ENCODE peak calls at places on chromosomes 7 and 10, in seven cellular contexts. Y, D, N, O, C, G and M are unnamed samples.

GRCh38 chr7:91875851-91876250 is 4.7 kb downstream of the MTERF1 start:
- DNase-seq in C (no peak), N (no peak), O (no peak), D (no peak), Y (no peak), G (no peak), M (no peak)

GRCh38 chr7:104150470-104150869 is 57.3 kb downstream of the ORC5 start:
- DNase-seq in Y (no peak), C (no peak), D (no peak), G (no peak), O (no peak), N (no peak), M (no peak)

GRCh38 chr10:89846276-89846630 is 144.9 kb downstream of the KIF20B start:
- DNase-seq in D (no peak), O (no peak), G (no peak), N (no peak), C (no peak), Y (no peak), M (no peak)

GRCh38 chr7:70634071-70634470 is 497.9 kb upstream of the GALNT17 start:
- DNase-seq in G (no peak), O (no peak), N (no peak), Y (no peak), C (no peak), D (no peak), M (no peak)

GRCh38 chr7:77837966-77838365 is 39.4 kb downstream of the PHTF2 start:
- DNase-seq in G (no peak), D (no peak), N (no peak), Y (no peak), C (no peak), O (no peak), M (peak)

GRCh38 chr10:132429281-132430230 is 32.6 kb downstream of the PWWP2B start:
- DNase-seq in N (no peak), G (no peak), O (no peak), Y (no peak), D (no peak), C (no peak), M (peak)

GRCh38 chr7:55486172-55486550 is 86.1 kb downstream of the VOPP1 start:
- DNase-seq in O (no peak), G (no peak), C (no peak), Y (no peak), N (no peak), D (no peak), M (no peak)

GRCh38 chr10:117461766-117462423 is 80.7 kb upstream of the EMX2 start:
- DNase-seq in G (peak), C (peak), O (peak), N (peak), D (no peak), Y (no peak), M (no peak)

GRCh38 chr7:17661982-17662585 is 278.2 kb downstream of the SNX13 start:
- DNase-seq in Y (no peak), D (no peak), C (no peak), N (no peak), O (no peak), G (no peak), M (no peak)

GRCh38 chr10:100683004-100683403 is 62.4 kb upstream of the PAX2 start:
- DNase-seq in Y (no peak), G (no peak), D (no peak), N (no peak), O (no peak), C (no peak), M (no peak)

GRCh38 chr7:157662110-157662791 is 325.4 kb downstream of the DNAJB6 start:
- DNase-seq in G (no peak), D (no peak), Y (no peak), O (no peak), C (no peak), N (peak), M (no peak)

GRCh38 chr7:1028044-1028770 is 16.1 kb upstream of the GPR146 start:
- DNase-seq in N (peak), C (peak), G (peak), O (peak), Y (peak), D (peak), M (peak)

GRCh38 chr7:31957090-31957720 is 113.0 kb downstream of the PDE1C start:
- DNase-seq in D (no peak), C (no peak), O (no peak), Y (no peak), N (no peak), G (no peak), M (peak)

GRCh38 chr10:59124187-59124586 is 52.3 kb upstream of the PHYHIPL start:
- DNase-seq in Y (no peak), C (no peak), O (no peak), N (no peak), D (no peak), G (no peak), M (no peak)

GRCh38 chr10:12887780-12888179 is 113.7 kb downstream of the CCDC3 start:
- DNase-seq in Y (no peak), D (no peak), O (no peak), N (no peak), G (no peak), C (no peak), M (no peak)

GRCh38 chr7:77674878-77675277 is 21.4 kb upstream of the RSBN1L start:
- DNase-seq in N (no peak), C (no peak), G (peak), O (no peak), Y (no peak), D (no peak), M (peak)

GRCh38 chr7:122544463-122544862 is 154.5 kb downstream of the RNF133 start:
- DNase-seq in Y (no peak), C (no peak), G (no peak), D (no peak), N (no peak), O (no peak), M (no peak)

GRCh38 chr10:53025172-53025651 is 252.6 kb upstream of the MBL2 start:
- DNase-seq in D (no peak), C (no peak), Y (no peak), G (peak), N (no peak), O (peak), M (peak)

GRCh38 chr7:36597099-36597773 is 127.1 kb downstream of the AOAH start:
- DNase-seq in Y (no peak), D (no peak), G (no peak), C (no peak), N (no peak), O (no peak), M (peak)

GRCh38 chr7:47383696-47384445 is 198.0 kb downstream of the TNS3 start:
- DNase-seq in G (no peak), C (no peak), D (no peak), Y (no peak), N (no peak), O (no peak), M (no peak)

GRCh38 chr7:129959480-129960332 is 6.9 kb upstream of the UBE2H start:
- DNase-seq in C (no peak), O (no peak), Y (no peak), D (no peak), G (no peak), N (peak), M (no peak)

GRCh38 chr10:79380125-79380917 is 33.1 kb downstream of the PPIF start:
- DNase-seq in Y (no peak), C (no peak), G (no peak), N (peak), O (no peak), D (no peak), M (peak)

GRCh38 chr7:149742075-149742701 is 31.2 kb downstream of the ZNF467 start:
- DNase-seq in D (peak), N (peak), C (peak), O (peak), Y (peak), G (peak), M (peak)

GRCh38 chr10:29471483-29471859 is 163.3 kb downstream of the SVIL start:
- DNase-seq in G (peak), C (no peak), Y (no peak), O (peak), D (no peak), N (no peak), M (peak)

GRCh38 chr7:70098905-70099672 is 500.8 kb downstream of the AUTS2 start:
- DNase-seq in G (no peak), N (no peak), Y (no peak), D (no peak), C (no peak), O (no peak), M (no peak)

GRCh38 chr7:47304727-47305719 is 276.9 kb downstream of the TNS3 start:
- DNase-seq in C (no peak), G (no peak), Y (no peak), N (peak), O (no peak), D (no peak), M (no peak)

GRCh38 chr7:112006071-112006470 is 200.1 kb downstream of the DOCK4 start:
- DNase-seq in C (no peak), G (no peak), Y (no peak), D (no peak), O (no peak), N (no peak), M (no peak)

GRCh38 chr10:74677951-74678350 is 148.4 kb upstream of the KAT6B start:
- DNase-seq in O (no peak), N (no peak), D (no peak), C (no peak), G (no peak), Y (no peak), M (no peak)

GRCh38 chr10:12709516-12709915 is 292.0 kb downstream of the CCDC3 start:
- DNase-seq in G (no peak), D (no peak), C (no peak), N (no peak), Y (no peak), O (no peak), M (peak)

GRCh38 chr7:48438196-48438595 is 266.9 kb downstream of the ABCA13 start:
- DNase-seq in D (no peak), C (no peak), N (no peak), G (no peak), Y (no peak), O (no peak), M (peak)

GRCh38 chr7:149741629-149742028 is 31.8 kb downstream of the ZNF467 start:
- DNase-seq in C (no peak), O (no peak), Y (peak), D (no peak), N (no peak), G (no peak), M (peak)

GRCh38 chr7:129779602-129780256 is 168.2 kb downstream of the NRF1 start:
- DNase-seq in C (no peak), G (peak), N (no peak), D (no peak), Y (peak), O (peak), M (peak)

GRCh38 chr10:70418229-70418628 is 14.3 kb downstream of the EIF4EBP2 start:
- DNase-seq in C (no peak), G (no peak), N (no peak), Y (no peak), O (no peak), D (no peak), M (no peak)